ENCODE peak calls at places on chromosome 22, in seven cellular contexts. One of them, this sample, is unnamed.

GRCh38 chr22:46026907-46027218 is 49.9 kb upstream of the WNT7B start:
- DNase-seq in NCI-H2029 treated with DMSO at 0.1 percent for 48 hours: no peak
- DNase-seq in iPS-NIHi11: no peak
- DNase-seq in SHP77: no peak
- DNase-seq in progenitor cell of endocrine pancreas: no peak
- DNase-seq in aorta: no peak
- DNase-seq in NCI-H1092: no peak
- DNase-seq in this sample: no peak

GRCh38 chr22:28812491-28812890 is 12.1 kb upstream of the XBP1 start:
- DNase-seq in NCI-H2029 treated with DMSO at 0.1 percent for 48 hours: no peak
- DNase-seq in progenitor cell of endocrine pancreas: no peak
- DNase-seq in NCI-H1092: no peak
- DNase-seq in iPS-NIHi11: no peak
- DNase-seq in aorta: no peak
- DNase-seq in SHP77: no peak
- DNase-seq in this sample: no peak

GRCh38 chr22:31850135-31850534 is 94.2 kb upstream of the YWHAH start:
- DNase-seq in aorta: no peak
- DNase-seq in NCI-H1092: no peak
- DNase-seq in NCI-H2029 treated with DMSO at 0.1 percent for 48 hours: no peak
- DNase-seq in SHP77: no peak
- DNase-seq in iPS-NIHi11: no peak
- DNase-seq in progenitor cell of endocrine pancreas: no peak
- DNase-seq in this sample: no peak

GRCh38 chr22:41204992-41205900 is at the start of gene L3MBTL2:
- DNase-seq in progenitor cell of endocrine pancreas: peak
- DNase-seq in iPS-NIHi11: peak
- DNase-seq in SHP77: peak
- DNase-seq in aorta: peak
- DNase-seq in NCI-H1092: peak
- DNase-seq in NCI-H2029 treated with DMSO at 0.1 percent for 48 hours: peak
- DNase-seq in this sample: peak

GRCh38 chr22:39214006-39214382 is 30.8 kb downstream of the PDGFB start:
- DNase-seq in SHP77: no peak
- DNase-seq in progenitor cell of endocrine pancreas: no peak
- DNase-seq in aorta: no peak
- DNase-seq in NCI-H2029 treated with DMSO at 0.1 percent for 48 hours: no peak
- DNase-seq in iPS-NIHi11: no peak
- DNase-seq in NCI-H1092: no peak
- DNase-seq in this sample: no peak

GRCh38 chr22:44702479-44703219 is 645 bp downstream of the PRR5 start:
- DNase-seq in NCI-H1092: no peak
- DNase-seq in progenitor cell of endocrine pancreas: peak
- DNase-seq in NCI-H2029 treated with DMSO at 0.1 percent for 48 hours: no peak
- DNase-seq in iPS-NIHi11: peak
- DNase-seq in SHP77: no peak
- DNase-seq in aorta: no peak
- DNase-seq in this sample: peak

GRCh38 chr22:46352691-46353386 is 17.3 kb downstream of the TRMU start:
- DNase-seq in NCI-H2029 treated with DMSO at 0.1 percent for 48 hours: no peak
- DNase-seq in iPS-NIHi11: peak
- DNase-seq in progenitor cell of endocrine pancreas: no peak
- DNase-seq in aorta: peak
- DNase-seq in SHP77: peak
- DNase-seq in NCI-H1092: no peak
- DNase-seq in this sample: peak

GRCh38 chr22:22737590-22737989 is 93.2 kb downstream of the GGTLC2 start:
- DNase-seq in progenitor cell of endocrine pancreas: no peak
- DNase-seq in NCI-H2029 treated with DMSO at 0.1 percent for 48 hours: no peak
- DNase-seq in aorta: no peak
- DNase-seq in iPS-NIHi11: no peak
- DNase-seq in SHP77: no peak
- DNase-seq in NCI-H1092: no peak
- DNase-seq in this sample: no peak

GRCh38 chr22:50544746-50545253 is 899 bp upstream of the KLHDC7B start:
- DNase-seq in progenitor cell of endocrine pancreas: no peak
- DNase-seq in aorta: no peak
- DNase-seq in NCI-H2029 treated with DMSO at 0.1 percent for 48 hours: no peak
- DNase-seq in NCI-H1092: no peak
- DNase-seq in SHP77: no peak
- DNase-seq in iPS-NIHi11: no peak
- DNase-seq in this sample: no peak

GRCh38 chr22:43185860-43186261 is 1.1 kb downstream of the TTLL12 start:
- DNase-seq in aorta: no peak
- DNase-seq in NCI-H2029 treated with DMSO at 0.1 percent for 48 hours: peak
- DNase-seq in iPS-NIHi11: no peak
- DNase-seq in NCI-H1092: peak
- DNase-seq in progenitor cell of endocrine pancreas: no peak
- DNase-seq in SHP77: no peak
- DNase-seq in this sample: peak

GRCh38 chr22:36160499-36160942 is at the start of gene APOL3:
- DNase-seq in SHP77: no peak
- DNase-seq in NCI-H2029 treated with DMSO at 0.1 percent for 48 hours: no peak
- DNase-seq in iPS-NIHi11: no peak
- DNase-seq in NCI-H1092: no peak
- DNase-seq in aorta: no peak
- DNase-seq in progenitor cell of endocrine pancreas: no peak
- DNase-seq in this sample: no peak

GRCh38 chr22:27834364-27835185 is 33.0 kb upstream of the MN1 start:
- DNase-seq in SHP77: no peak
- DNase-seq in iPS-NIHi11: no peak
- DNase-seq in progenitor cell of endocrine pancreas: no peak
- DNase-seq in NCI-H1092: no peak
- DNase-seq in aorta: peak
- DNase-seq in NCI-H2029 treated with DMSO at 0.1 percent for 48 hours: no peak
- DNase-seq in this sample: no peak

GRCh38 chr22:25837288-25837900 is 95.4 kb downstream of the MYO18B start:
- DNase-seq in NCI-H1092: no peak
- DNase-seq in aorta: no peak
- DNase-seq in NCI-H2029 treated with DMSO at 0.1 percent for 48 hours: no peak
- DNase-seq in progenitor cell of endocrine pancreas: no peak
- DNase-seq in iPS-NIHi11: no peak
- DNase-seq in SHP77: no peak
- DNase-seq in this sample: no peak

GRCh38 chr22:43990044-43990443 is 34.1 kb upstream of the PARVB start:
- DNase-seq in SHP77: no peak
- DNase-seq in NCI-H1092: no peak
- DNase-seq in iPS-NIHi11: no peak
- DNase-seq in NCI-H2029 treated with DMSO at 0.1 percent for 48 hours: no peak
- DNase-seq in aorta: no peak
- DNase-seq in progenitor cell of endocrine pancreas: no peak
- DNase-seq in this sample: no peak

GRCh38 chr22:40007826-40008710 is 13.3 kb downstream of the FAM83F start:
- DNase-seq in SHP77: peak
- DNase-seq in aorta: peak
- DNase-seq in progenitor cell of endocrine pancreas: no peak
- DNase-seq in iPS-NIHi11: no peak
- DNase-seq in NCI-H2029 treated with DMSO at 0.1 percent for 48 hours: no peak
- DNase-seq in NCI-H1092: no peak
- DNase-seq in this sample: no peak

GRCh38 chr22:49209452-49210195 is 618.0 kb downstream of the BRD1 start:
- DNase-seq in iPS-NIHi11: no peak
- DNase-seq in NCI-H1092: peak
- DNase-seq in SHP77: peak
- DNase-seq in NCI-H2029 treated with DMSO at 0.1 percent for 48 hours: no peak
- DNase-seq in aorta: peak
- DNase-seq in progenitor cell of endocrine pancreas: no peak
- DNase-seq in this sample: peak

GRCh38 chr22:21904250-21904789 is 36.9 kb upstream of the MAPK1 start:
- DNase-seq in progenitor cell of endocrine pancreas: no peak
- DNase-seq in iPS-NIHi11: no peak
- DNase-seq in SHP77: no peak
- DNase-seq in NCI-H2029 treated with DMSO at 0.1 percent for 48 hours: no peak
- DNase-seq in NCI-H1092: no peak
- DNase-seq in aorta: no peak
- DNase-seq in this sample: no peak

GRCh38 chr22:47808236-47808845 is 1045.9 kb downstream of the TBC1D22A start:
- DNase-seq in progenitor cell of endocrine pancreas: no peak
- DNase-seq in aorta: no peak
- DNase-seq in iPS-NIHi11: no peak
- DNase-seq in NCI-H1092: no peak
- DNase-seq in NCI-H2029 treated with DMSO at 0.1 percent for 48 hours: no peak
- DNase-seq in SHP77: no peak
- DNase-seq in this sample: no peak

GRCh38 chr22:28589102-28589501 is 90.5 kb downstream of the TTC28 start:
- DNase-seq in aorta: no peak
- DNase-seq in SHP77: no peak
- DNase-seq in NCI-H2029 treated with DMSO at 0.1 percent for 48 hours: no peak
- DNase-seq in NCI-H1092: no peak
- DNase-seq in iPS-NIHi11: no peak
- DNase-seq in progenitor cell of endocrine pancreas: no peak
- DNase-seq in this sample: no peak

GRCh38 chr22:30198152-30198845 is 48.3 kb downstream of the LIF start:
- DNase-seq in NCI-H1092: no peak
- DNase-seq in NCI-H2029 treated with DMSO at 0.1 percent for 48 hours: no peak
- DNase-seq in iPS-NIHi11: no peak
- DNase-seq in aorta: no peak
- DNase-seq in progenitor cell of endocrine pancreas: no peak
- DNase-seq in SHP77: no peak
- DNase-seq in this sample: no peak

GRCh38 chr22:41256254-41256897 is 15.6 kb upstream of the CHADL start:
- DNase-seq in SHP77: no peak
- DNase-seq in NCI-H2029 treated with DMSO at 0.1 percent for 48 hours: no peak
- DNase-seq in NCI-H1092: no peak
- DNase-seq in progenitor cell of endocrine pancreas: no peak
- DNase-seq in aorta: no peak
- DNase-seq in iPS-NIHi11: no peak
- DNase-seq in this sample: no peak

GRCh38 chr22:22009661-22010060 is 27.1 kb upstream of the TOP3B start:
- DNase-seq in NCI-H2029 treated with DMSO at 0.1 percent for 48 hours: no peak
- DNase-seq in SHP77: no peak
- DNase-seq in aorta: no peak
- DNase-seq in NCI-H1092: no peak
- DNase-seq in iPS-NIHi11: no peak
- DNase-seq in progenitor cell of endocrine pancreas: no peak
- DNase-seq in this sample: no peak

GRCh38 chr22:33656808-33657628 is 263.3 kb downstream of the LARGE1 start:
- DNase-seq in NCI-H2029 treated with DMSO at 0.1 percent for 48 hours: no peak
- DNase-seq in progenitor cell of endocrine pancreas: no peak
- DNase-seq in SHP77: no peak
- DNase-seq in NCI-H1092: no peak
- DNase-seq in aorta: no peak
- DNase-seq in iPS-NIHi11: no peak
- DNase-seq in this sample: no peak

GRCh38 chr22:46830001-46830715 is 67.7 kb downstream of the TBC1D22A start:
- DNase-seq in NCI-H2029 treated with DMSO at 0.1 percent for 48 hours: no peak
- DNase-seq in aorta: peak
- DNase-seq in NCI-H1092: no peak
- DNase-seq in SHP77: no peak
- DNase-seq in iPS-NIHi11: no peak
- DNase-seq in progenitor cell of endocrine pancreas: no peak
- DNase-seq in this sample: peak

GRCh38 chr22:37892566-37893338 is 13.3 kb upstream of the MICALL1 start:
- DNase-seq in aorta: peak
- DNase-seq in progenitor cell of endocrine pancreas: no peak
- DNase-seq in NCI-H1092: no peak
- DNase-seq in SHP77: no peak
- DNase-seq in iPS-NIHi11: no peak
- DNase-seq in NCI-H2029 treated with DMSO at 0.1 percent for 48 hours: peak
- DNase-seq in this sample: no peak

GRCh38 chr22:35217541-35217940 is 39.8 kb upstream of the HMGXB4 start:
- DNase-seq in NCI-H2029 treated with DMSO at 0.1 percent for 48 hours: no peak
- DNase-seq in iPS-NIHi11: no peak
- DNase-seq in aorta: no peak
- DNase-seq in NCI-H1092: no peak
- DNase-seq in SHP77: no peak
- DNase-seq in progenitor cell of endocrine pancreas: no peak
- DNase-seq in this sample: peak

GRCh38 chr22:49524362-49524761 is 303.3 kb downstream of the BRD1 start:
- DNase-seq in NCI-H2029 treated with DMSO at 0.1 percent for 48 hours: no peak
- DNase-seq in NCI-H1092: no peak
- DNase-seq in iPS-NIHi11: no peak
- DNase-seq in SHP77: no peak
- DNase-seq in progenitor cell of endocrine pancreas: no peak
- DNase-seq in aorta: no peak
- DNase-seq in this sample: no peak

GRCh38 chr22:35330258-35330861 is 30.7 kb downstream of the TOM1 start:
- DNase-seq in SHP77: no peak
- DNase-seq in NCI-H1092: no peak
- DNase-seq in NCI-H2029 treated with DMSO at 0.1 percent for 48 hours: peak
- DNase-seq in aorta: peak
- DNase-seq in progenitor cell of endocrine pancreas: no peak
- DNase-seq in iPS-NIHi11: no peak
- DNase-seq in this sample: no peak

This sample was measured in NCI-H524.